ENCODE peak calls at places on chromosomes 11 and 22, in eight cellular contexts. S, C, M, R, I, A, X and Z are unnamed samples.

GRCh38 chr11:118714816-118715215 is 35.4 kb upstream of the TREH start:
- DNase-seq in S (no peak), R (no peak), I (no peak), M (no peak), X (no peak), A (no peak), C (no peak), Z (no peak)

GRCh38 chr11:86617502-86617901 is 54.9 kb downstream of the ME3 start:
- DNase-seq in X (no peak), A (no peak), I (no peak), M (no peak), R (no peak), S (no peak), C (no peak), Z (no peak)

GRCh38 chr11:134445601-134446325 is 33.7 kb upstream of the B3GAT1 start:
- DNase-seq in A (no peak), C (no peak), X (no peak), S (no peak), R (no peak), I (no peak), M (no peak), Z (no peak)

GRCh38 chr22:21972806-21973205 is 9.8 kb downstream of the TOP3B start:
- DNase-seq in M (no peak), C (no peak), I (no peak), S (no peak), A (no peak), R (no peak), X (no peak), Z (no peak)

GRCh38 chr11:119322921-119323531 is 6.1 kb upstream of the MCAM start:
- DNase-seq in C (no peak), S (no peak), R (no peak), A (no peak), M (no peak), X (no peak), I (no peak), Z (no peak)

GRCh38 chr11:86743223-86744118 is 56.9 kb upstream of the PRSS23 start:
- DNase-seq in I (no peak), C (peak; percentile 99), S (peak; percentile 60), M (no peak), A (peak; percentile 61), X (no peak), R (peak; percentile 91), Z (no peak)

GRCh38 chr11:119844808-119845207 is 115.8 kb upstream of the NECTIN1 start:
- DNase-seq in R (no peak), M (no peak), A (no peak), I (no peak), X (no peak), S (no peak), C (no peak), Z (no peak)

GRCh38 chr22:43066844-43067385 is 22.3 kb downstream of the TTLL1 start:
- DNase-seq in I (no peak), A (no peak), X (no peak), M (no peak), R (peak; percentile 28), S (no peak), C (peak; percentile 34), Z (no peak)

GRCh38 chr11:77821349-77821851 is 456 bp downstream of the AAMDC start:
- DNase-seq in S (peak; percentile 14), I (no peak), M (peak; percentile 53), C (peak; percentile 14), R (no peak), X (no peak), A (peak; percentile 22), Z (no peak)

GRCh38 chr11:72257551-72257950 is 13.6 kb upstream of the PHOX2A start:
- DNase-seq in X (no peak), R (no peak), S (no peak), C (no peak), A (no peak), I (no peak), M (no peak), Z (no peak)

GRCh38 chr22:36467946-36468345 is 13.5 kb downstream of the TXN2 start:
- DNase-seq in R (no peak), X (no peak), C (peak; percentile 86), I (no peak), S (peak; percentile 73), M (no peak), A (peak; percentile 73), Z (no peak)

GRCh38 chr22:40008726-40009125 is 14.0 kb downstream of the FAM83F start:
- DNase-seq in M (no peak), S (no peak), R (no peak), A (no peak), I (no peak), X (no peak), C (no peak), Z (no peak)

GRCh38 chr11:19432370-19433163 is 191.8 kb upstream of the E2F8 start:
- DNase-seq in S (no peak), X (no peak), M (no peak), A (no peak), R (peak; percentile 69), I (no peak), C (peak; percentile 50), Z (no peak)

GRCh38 chr11:34203377-34203801 is 98.0 kb downstream of the NAT10 start:
- DNase-seq in S (no peak), R (no peak), M (no peak), X (no peak), C (no peak), I (no peak), A (no peak), Z (no peak)

GRCh38 chr11:5679811-5680210 is 5.1 kb downstream of the TRIM5 start:
- DNase-seq in I (no peak), R (no peak), S (no peak), A (no peak), X (no peak), C (no peak), M (no peak), Z (no peak)

GRCh38 chr11:72141066-72141465 is 5.5 kb downstream of the FOLR3 start:
- DNase-seq in C (peak; percentile 93), M (no peak), R (peak; percentile 84), S (no peak), X (no peak), I (no peak), A (no peak), Z (no peak)

GRCh38 chr11:69212121-69213110 is 56.7 kb downstream of the SMIM38 start:
- DNase-seq in S (no peak), A (no peak), I (peak; percentile 17), C (no peak), M (no peak), R (no peak), X (no peak), Z (no peak)

GRCh38 chr22:48057116-48057835 is 1294.8 kb downstream of the TBC1D22A start:
- DNase-seq in A (no peak), S (no peak), X (no peak), M (no peak), C (no peak), I (no peak), R (no peak), Z (no peak)

GRCh38 chr11:118980191-118980881 is 8.8 kb downstream of the FOXR1 start:
- DNase-seq in S (no peak), R (no peak), C (no peak), A (peak; percentile 49), M (no peak), X (no peak), I (peak; percentile 71), Z (no peak)

GRCh38 chr11:73784080-73784634 is 3.5 kb upstream of the MRPL48 start:
- DNase-seq in R (peak; percentile 45), M (no peak), X (no peak), I (peak; percentile 40), A (no peak), S (peak; percentile 43), C (peak; percentile 25), Z (no peak)

GRCh38 chr22:19871023-19871844 is 16.6 kb upstream of the GNB1L start:
- DNase-seq in S (no peak), A (no peak), R (no peak), M (peak; percentile 26), I (no peak), C (no peak), X (no peak), Z (no peak)

GRCh38 chr22:32987081-32987631 is 71.0 kb downstream of the SYN3 start:
- DNase-seq in R (peak; percentile 11), I (peak; percentile 68), C (peak; percentile 89), S (no peak), M (no peak), X (no peak), A (no peak), Z (no peak)

GRCh38 chr11:127003260-127003981 is 2.9 kb upstream of the KIRREL3 start:
- DNase-seq in S (peak; percentile 66), R (no peak), M (no peak), X (no peak), C (no peak), A (no peak), I (peak; percentile 86), Z (peak; percentile 63)
- TF ChIP-seq CTCF in S (peak; percentile 47), R (peak; percentile 34), M (no peak), X (no peak), C (no peak), A (no peak), I (peak; percentile 69), Z (peak; percentile 59)

DNA sequence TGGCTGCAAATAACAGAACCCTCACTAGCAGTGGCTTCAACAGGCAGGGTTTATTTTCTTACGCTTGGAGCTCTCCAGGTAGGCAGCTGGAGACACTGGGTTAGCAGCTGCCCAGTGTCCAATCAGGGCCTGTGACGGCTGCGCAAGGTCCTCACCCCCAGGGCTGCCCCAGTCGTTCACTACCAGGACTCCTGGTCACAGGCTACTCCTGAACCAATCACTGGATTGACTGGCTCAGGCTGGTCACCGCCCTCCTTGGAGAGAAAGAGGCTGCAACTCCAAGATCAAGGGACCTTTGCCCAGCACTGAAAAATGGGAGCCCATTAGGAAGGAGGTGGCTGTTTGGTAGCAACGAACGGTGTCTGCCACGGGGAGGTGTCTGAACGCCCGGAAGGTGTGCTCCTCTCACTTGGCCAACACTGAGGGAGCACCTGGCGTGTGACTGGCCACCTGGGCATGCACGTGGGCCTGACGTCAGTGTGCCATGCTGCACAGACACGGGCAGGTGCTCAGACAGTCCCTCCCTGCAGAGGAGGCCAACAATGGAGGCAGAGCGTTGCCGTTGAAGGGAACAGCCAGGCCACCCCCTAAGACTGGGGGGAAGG is 5.1 kb downstream of the ARSA start:
- DNase-seq in M (no peak), R (no peak), I (peak; percentile 41), C (peak; percentile 62), X (no peak), S (peak; percentile 83), A (no peak), Z (no peak)
- TF ChIP-seq CTCF in M (no peak), R (no peak), I (no peak), C (peak; percentile 34), X (no peak), S (no peak), A (no peak), Z (no peak)

DNA sequence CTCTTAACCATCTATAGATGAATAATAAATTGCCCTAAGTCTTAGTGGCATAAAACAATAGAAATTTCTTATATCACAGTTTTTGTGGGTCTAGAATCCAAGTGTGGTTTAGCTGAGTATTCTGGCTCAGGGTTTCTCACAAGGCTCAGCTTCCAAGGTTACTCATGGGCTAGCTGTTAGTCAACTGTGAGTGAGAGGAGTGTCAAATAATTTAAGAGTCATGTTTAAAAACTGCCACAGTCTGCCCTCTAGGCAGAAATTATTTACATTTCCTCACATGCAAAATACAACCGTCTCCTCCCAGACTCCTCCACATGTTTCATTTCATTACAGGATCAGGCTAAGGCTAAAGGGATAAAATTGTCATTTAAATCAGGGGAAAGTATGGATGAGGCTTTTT is 324.2 kb downstream of the DYNC2H1 start:
- DNase-seq in A (no peak), X (no peak), I (no peak), R (peak; percentile 52), C (peak; percentile 95), S (no peak), M (no peak), Z (no peak)
- TF ChIP-seq CTCF in A (no peak), X (no peak), I (no peak), R (peak; percentile 2), C (no peak), S (no peak), M (no peak), Z (no peak)

GRCh38 chr11:10694481-10695239 is 1.1 kb upstream of the IRAG1 start:
- DNase-seq in S (no peak), A (no peak), R (no peak), M (no peak), I (no peak), X (no peak), C (no peak), Z (no peak)
- TF ChIP-seq CTCF in S (no peak), A (no peak), R (no peak), M (no peak), I (no peak), X (no peak), C (no peak), Z (no peak)